ENCODE peak calls at places on chromosomes 6 and 20, in four cellular contexts. G is fibroblast of lung, C is GM23248, T is endothelial cell of umbilical vein. O is an unnamed sample.

GRCh38 chr6:79543886-79544285 is 6.7 kb upstream of the LCA5 start:
- DNase-seq in G (no peak), C (no peak), T (no peak), O (no peak)

GRCh38 chr6:52233975-52234823 is 10.1 kb downstream of the IL17F start:
- DNase-seq in G (peak), C (peak), T (peak), O (peak)

GRCh38 chr6:152401978-152402377 is 235.2 kb downstream of the SYNE1 start:
- DNase-seq in G (peak), C (peak), T (peak), O (no peak)

GRCh38 chr20:40073535-40074111 is 615.4 kb downstream of the MAFB start:
- DNase-seq in G (no peak), C (peak), T (no peak), O (peak)

GRCh38 chr6:105484238-105485161 is 81.6 kb upstream of the PREP start:
- DNase-seq in G (peak), C (peak), T (peak), O (peak)

GRCh38 chr20:13220857-13221297 is at the start of gene ISM1:
- DNase-seq in G (peak), C (peak), T (no peak), O (peak)

GRCh38 chr6:144550392-144550791 is 265.3 kb downstream of the UTRN start:
- DNase-seq in G (no peak), C (no peak), T (no peak), O (no peak)

GRCh38 chr6:42131531-42131930 is 10.9 kb downstream of the C6orf132 start:
- DNase-seq in G (peak), C (peak), T (peak), O (no peak)

GRCh38 chr6:93675856-93676255 is 256.5 kb upstream of the EPHA7 start:
- DNase-seq in G (no peak), C (no peak), T (no peak), O (no peak)

GRCh38 chr6:72620866-72621242 is 1.0 kb upstream of the KCNQ5 start:
- DNase-seq in G (no peak), C (no peak), T (no peak), O (no peak)

GRCh38 chr6:169456840-169457239 is 203.2 kb upstream of the THBS2 start:
- DNase-seq in G (no peak), C (no peak), T (no peak), O (no peak)

GRCh38 chr6:53673138-53673801 is 7.7 kb upstream of the KLHL31 start:
- DNase-seq in G (peak), C (peak), T (peak), O (peak)

GRCh38 chr6:98116513-98116912 is 717.9 kb upstream of the POU3F2 start:
- DNase-seq in G (no peak), C (no peak), T (no peak), O (no peak)

GRCh38 chr20:61919675-61920365 is 145.9 kb downstream of the TAF4 start:
- DNase-seq in G (no peak), C (no peak), T (no peak), O (no peak)

GRCh38 chr6:149170564-149171452 is 146.7 kb upstream of the TAB2 start:
- DNase-seq in G (no peak), C (no peak), T (no peak), O (peak)

GRCh38 chr6:157659536-157660271 is 163.3 kb upstream of the SNX9 start:
- DNase-seq in G (no peak), C (no peak), T (peak), O (no peak)

DNA sequence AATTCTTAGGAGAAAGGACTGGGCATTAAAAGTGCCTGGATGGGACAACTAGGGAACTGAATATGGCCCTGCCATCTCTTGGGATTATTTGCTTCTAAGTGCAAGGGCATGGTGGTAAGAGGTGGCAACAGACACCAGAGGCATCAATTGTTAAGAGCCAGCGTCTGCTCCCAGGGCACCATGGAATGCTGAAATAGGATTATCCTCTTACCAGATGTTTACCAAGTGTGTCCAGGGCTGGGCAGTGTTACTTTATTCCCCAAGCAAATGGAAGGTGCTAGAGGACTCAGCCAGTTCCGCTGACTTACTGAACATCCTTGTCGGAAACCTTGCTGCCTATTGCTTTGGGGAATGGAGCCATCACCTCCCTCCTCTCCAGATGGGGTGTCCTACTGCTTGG is 273.6 kb upstream of the SUPT3H start:
- DNase-seq in G (no peak), C (no peak), T (no peak), O (no peak)
- H2AFZ ChIP-seq in G (no peak), C (peak), T (no peak), O (no peak)

DNA sequence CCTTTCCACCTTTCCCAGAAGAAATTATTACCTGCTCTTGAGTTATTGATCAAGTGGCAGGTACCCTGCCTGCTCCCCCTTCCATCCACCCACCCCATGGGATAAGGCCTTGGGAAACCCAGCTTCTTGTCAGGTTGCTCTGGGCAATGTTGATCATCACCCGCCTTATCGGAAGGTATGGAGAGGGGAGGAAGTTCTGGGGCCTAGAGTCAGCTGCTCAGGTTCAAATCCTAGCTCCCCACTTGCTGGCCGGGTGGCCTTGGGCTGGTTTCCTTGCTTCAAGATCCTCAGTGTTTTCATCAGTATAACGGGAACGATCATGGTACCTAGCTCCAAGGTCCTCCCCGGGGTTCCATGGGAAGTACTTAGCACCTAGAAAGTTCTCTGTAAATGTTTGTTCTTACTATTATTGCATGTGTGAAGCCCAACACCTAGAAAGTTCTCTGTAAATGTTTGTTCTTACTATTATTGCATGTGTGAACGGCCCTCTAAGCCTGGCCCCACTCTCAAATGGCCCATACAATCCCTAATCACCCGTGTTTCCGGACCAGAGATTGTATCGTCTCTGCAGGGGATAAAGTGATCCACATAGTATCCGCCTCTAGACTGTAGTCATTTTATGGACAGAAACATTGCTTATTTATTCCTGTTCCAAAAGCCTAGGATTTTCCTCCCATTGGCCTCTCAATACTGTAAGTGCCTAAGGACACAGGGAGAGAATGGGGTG is 1.1 kb upstream of the PREX1 start:
- DNase-seq in G (no peak), C (no peak), T (no peak), O (no peak)
- H2AFZ ChIP-seq in G (no peak), C (no peak), T (peak), O (peak)

DNA sequence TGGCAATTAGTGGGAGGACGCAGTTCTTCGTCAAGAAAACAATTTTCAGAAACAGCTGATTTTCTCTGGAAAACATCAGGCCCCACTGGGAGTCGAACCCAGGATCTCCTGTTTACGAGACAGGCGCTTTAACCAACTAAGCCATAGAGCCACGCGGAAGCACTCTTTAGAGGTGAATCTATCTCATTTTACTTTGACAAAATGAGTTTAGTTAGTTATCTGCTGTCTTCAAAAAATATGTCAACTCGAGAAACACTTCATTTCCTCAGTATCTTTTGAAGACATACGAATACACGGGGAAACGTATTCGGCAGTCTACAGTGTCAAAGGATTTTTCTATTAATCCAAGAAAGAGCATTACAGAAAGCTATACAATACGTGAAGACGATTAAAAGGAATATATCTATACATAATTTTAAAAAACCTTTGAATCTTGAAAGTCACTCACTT is 26.7 kb downstream of the GPX6 start:
- DNase-seq in G (peak), C (peak), T (peak), O (peak)
- H2AFZ ChIP-seq in G (peak), C (peak), T (peak), O (peak)

GRCh38 chr20:17845701-17846475 is 122.7 kb downstream of the SNX5 start:
- DNase-seq in G (peak), C (peak), T (no peak), O (no peak)
- H2AFZ ChIP-seq in G (no peak), C (no peak), T (peak), O (no peak)